ENCODE peak calls at places on chromosomes 6 and 20, in six cellular contexts. One of them, this sample, is unnamed.

GRCh38 chr20:62765021-62765420 is 31.3 kb upstream of the MRGBP start:
- DNase-seq in kidney tubule cell: no peak
- DNase-seq in RWPE2: no peak
- DNase-seq in D341Med: no peak
- DNase-seq in H7: no peak
- DNase-seq in NCI-H1092 treated with DMSO at 0.1 percent for 48 hours: no peak
- DNase-seq in this sample: no peak

GRCh38 chr6:31586013-31586412 is at the start of gene LST1:
- DNase-seq in kidney tubule cell: no peak
- DNase-seq in RWPE2: no peak
- DNase-seq in D341Med: no peak
- DNase-seq in H7: no peak
- DNase-seq in NCI-H1092 treated with DMSO at 0.1 percent for 48 hours: no peak
- DNase-seq in this sample: no peak

GRCh38 chr20:48247961-48248360 is 462.7 kb upstream of the SULF2 start:
- DNase-seq in kidney tubule cell: no peak
- DNase-seq in RWPE2: no peak
- DNase-seq in D341Med: no peak
- DNase-seq in H7: no peak
- DNase-seq in NCI-H1092 treated with DMSO at 0.1 percent for 48 hours: no peak
- DNase-seq in this sample: no peak

GRCh38 chr6:16684896-16685554 is 76.2 kb downstream of the ATXN1 start:
- DNase-seq in kidney tubule cell: peak; percentile 93
- DNase-seq in RWPE2: no peak
- DNase-seq in D341Med: no peak
- DNase-seq in H7: no peak
- DNase-seq in NCI-H1092 treated with DMSO at 0.1 percent for 48 hours: no peak
- DNase-seq in this sample: no peak

GRCh38 chr6:126620747-126621146 is 280.8 kb downstream of the CENPW start:
- DNase-seq in kidney tubule cell: no peak
- DNase-seq in RWPE2: no peak
- DNase-seq in D341Med: no peak
- DNase-seq in H7: no peak
- DNase-seq in NCI-H1092 treated with DMSO at 0.1 percent for 48 hours: no peak
- DNase-seq in this sample: no peak

GRCh38 chr20:41454250-41454649 is 87.6 kb upstream of the EMILIN3 start:
- DNase-seq in kidney tubule cell: no peak
- DNase-seq in RWPE2: no peak
- DNase-seq in D341Med: no peak
- DNase-seq in H7: no peak
- DNase-seq in NCI-H1092 treated with DMSO at 0.1 percent for 48 hours: no peak
- DNase-seq in this sample: no peak

GRCh38 chr6:163892814-163893561 is 478.5 kb downstream of the QKI start:
- DNase-seq in kidney tubule cell: no peak
- DNase-seq in RWPE2: no peak
- DNase-seq in D341Med: peak; percentile 52
- DNase-seq in H7: no peak
- DNase-seq in NCI-H1092 treated with DMSO at 0.1 percent for 48 hours: no peak
- DNase-seq in this sample: no peak

GRCh38 chr20:49245921-49246740 is 26.9 kb downstream of the DDX27 start:
- DNase-seq in kidney tubule cell: peak; percentile 49
- DNase-seq in RWPE2: no peak
- DNase-seq in D341Med: peak; percentile 72
- DNase-seq in H7: peak; percentile 77
- DNase-seq in NCI-H1092 treated with DMSO at 0.1 percent for 48 hours: peak; percentile 11
- DNase-seq in this sample: no peak

GRCh38 chr6:152355166-152355565 is 282.0 kb downstream of the SYNE1 start:
- DNase-seq in kidney tubule cell: no peak
- DNase-seq in RWPE2: no peak
- DNase-seq in D341Med: no peak
- DNase-seq in H7: no peak
- DNase-seq in NCI-H1092 treated with DMSO at 0.1 percent for 48 hours: no peak
- DNase-seq in this sample: no peak

GRCh38 chr20:50844430-50845100 is 49.7 kb downstream of the BCAS4 start:
- DNase-seq in kidney tubule cell: peak; percentile 90
- DNase-seq in RWPE2: peak; percentile 100
- DNase-seq in D341Med: no peak
- DNase-seq in H7: no peak
- DNase-seq in NCI-H1092 treated with DMSO at 0.1 percent for 48 hours: no peak
- DNase-seq in this sample: no peak

GRCh38 chr20:19993937-19994667 is 23.1 kb upstream of the NAA20 start:
- DNase-seq in kidney tubule cell: peak; percentile 91
- DNase-seq in RWPE2: peak; percentile 86
- DNase-seq in D341Med: no peak
- DNase-seq in H7: no peak
- DNase-seq in NCI-H1092 treated with DMSO at 0.1 percent for 48 hours: no peak
- DNase-seq in this sample: no peak

GRCh38 chr20:18738055-18738454 is 75.5 kb upstream of the SCP2D1 start:
- DNase-seq in kidney tubule cell: no peak
- DNase-seq in RWPE2: no peak
- DNase-seq in D341Med: no peak
- DNase-seq in H7: no peak
- DNase-seq in NCI-H1092 treated with DMSO at 0.1 percent for 48 hours: no peak
- DNase-seq in this sample: peak; percentile 47

GRCh38 chr20:33689493-33689892 is 3.3 kb upstream of the E2F1 start:
- DNase-seq in kidney tubule cell: no peak
- DNase-seq in RWPE2: no peak
- DNase-seq in D341Med: no peak
- DNase-seq in H7: no peak
- DNase-seq in NCI-H1092 treated with DMSO at 0.1 percent for 48 hours: no peak
- DNase-seq in this sample: no peak

GRCh38 chr6:35804996-35805736 is at the start of gene LHFPL5:
- DNase-seq in kidney tubule cell: peak; percentile 43
- DNase-seq in RWPE2: no peak
- DNase-seq in D341Med: peak; percentile 70
- DNase-seq in H7: peak; percentile 99
- DNase-seq in NCI-H1092 treated with DMSO at 0.1 percent for 48 hours: peak; percentile 68
- DNase-seq in this sample: peak; percentile 34

GRCh38 chr6:15947923-15948322 is 181.0 kb upstream of the MYLIP start:
- DNase-seq in kidney tubule cell: no peak
- DNase-seq in RWPE2: no peak
- DNase-seq in D341Med: no peak
- DNase-seq in H7: no peak
- DNase-seq in NCI-H1092 treated with DMSO at 0.1 percent for 48 hours: no peak
- DNase-seq in this sample: no peak

GRCh38 chr20:11585752-11586352 is 331.8 kb upstream of the BTBD3 start:
- DNase-seq in kidney tubule cell: peak; percentile 29
- DNase-seq in RWPE2: no peak
- DNase-seq in D341Med: no peak
- DNase-seq in H7: no peak
- DNase-seq in NCI-H1092 treated with DMSO at 0.1 percent for 48 hours: peak; percentile 44
- DNase-seq in this sample: no peak

GRCh38 chr20:33862709-33863403 is 51.7 kb downstream of the CHMP4B start:
- DNase-seq in kidney tubule cell: peak; percentile 31
- DNase-seq in RWPE2: peak; percentile 85
- DNase-seq in D341Med: peak; percentile 93
- DNase-seq in H7: peak; percentile 97
- DNase-seq in NCI-H1092 treated with DMSO at 0.1 percent for 48 hours: peak; percentile 53
- DNase-seq in this sample: peak; percentile 40

GRCh38 chr6:158475344-158476302 is 84.3 kb upstream of the TMEM181 start:
- DNase-seq in kidney tubule cell: peak; percentile 59
- DNase-seq in RWPE2: no peak
- DNase-seq in D341Med: peak; percentile 70
- DNase-seq in H7: no peak
- DNase-seq in NCI-H1092 treated with DMSO at 0.1 percent for 48 hours: peak; percentile 96
- DNase-seq in this sample: no peak

This sample was measured in CD8-positive, alpha-beta memory T cell.